ENCODE peak calls at places on chromosomes 7 and 10, in five cellular contexts. X is OCI-LY7, Q is HCT116, C is GM23338, S is hepatocyte. G is an unnamed sample.

GRCh38 chr10:32788359-32788758 is 169.7 kb downstream of the ITGB1 start:
- DNase-seq in X (no peak), Q (no peak), C (no peak), S (peak), G (no peak)

GRCh38 chr10:75042292-75042974 is 69.0 kb upstream of the SAMD8 start:
- DNase-seq in X (no peak), Q (no peak), C (no peak), S (no peak), G (peak)

GRCh38 chr10:94383515-94383914 is 18.8 kb upstream of the TBC1D12 start:
- DNase-seq in X (no peak), Q (no peak), C (no peak), S (peak), G (no peak)

GRCh38 chr10:129965418-129965793 is 1.3 kb upstream of the EBF3 start:
- DNase-seq in X (no peak), Q (no peak), C (no peak), S (no peak), G (no peak)

GRCh38 chr7:130917669-130918128 is 183.7 kb upstream of the KLF14 start:
- DNase-seq in X (no peak), Q (no peak), C (no peak), S (no peak), G (peak)

GRCh38 chr7:66970310-66970709 is 25.1 kb downstream of the SBDS start:
- DNase-seq in X (no peak), Q (no peak), C (peak), S (no peak), G (no peak)

GRCh38 chr7:102066476-102066875 is 220.2 kb upstream of the SH2B2 start:
- DNase-seq in X (no peak), Q (no peak), C (no peak), S (no peak), G (no peak)

GRCh38 chr7:1457949-1458675 is 1.2 kb downstream of the MICALL2 start:
- DNase-seq in X (no peak), Q (no peak), C (no peak), S (no peak), G (peak)

GRCh38 chr7:80500325-80500724 is 11.5 kb downstream of the GNAT3 start:
- DNase-seq in X (no peak), Q (no peak), C (no peak), S (no peak), G (no peak)

GRCh38 chr7:159012353-159013069 is 132.2 kb downstream of the VIPR2 start:
- DNase-seq in X (no peak), Q (no peak), C (no peak), S (peak), G (peak)

GRCh38 chr7:23471090-23471859 is 984 bp upstream of the IGF2BP3 start:
- DNase-seq in X (peak), Q (peak), C (peak), S (peak), G (peak)

GRCh38 chr7:77867208-77867915 is 68.8 kb downstream of the PHTF2 start:
- DNase-seq in X (no peak), Q (no peak), C (no peak), S (peak), G (no peak)

GRCh38 chr10:624605-625334 is 64.7 kb downstream of the DIP2C start:
- DNase-seq in X (no peak), Q (no peak), C (peak), S (peak), G (peak)

GRCh38 chr10:85491652-85492051 is 874.9 kb downstream of the GRID1 start:
- DNase-seq in X (no peak), Q (no peak), C (no peak), S (no peak), G (no peak)

GRCh38 chr7:70620333-70621055 is 511.4 kb upstream of the GALNT17 start:
- DNase-seq in X (no peak), Q (no peak), C (no peak), S (no peak), G (no peak)

GRCh38 chr10:129761981-129762956 is 201.8 kb downstream of the EBF3 start:
- DNase-seq in X (no peak), Q (no peak), C (no peak), S (no peak), G (no peak)

DNA sequence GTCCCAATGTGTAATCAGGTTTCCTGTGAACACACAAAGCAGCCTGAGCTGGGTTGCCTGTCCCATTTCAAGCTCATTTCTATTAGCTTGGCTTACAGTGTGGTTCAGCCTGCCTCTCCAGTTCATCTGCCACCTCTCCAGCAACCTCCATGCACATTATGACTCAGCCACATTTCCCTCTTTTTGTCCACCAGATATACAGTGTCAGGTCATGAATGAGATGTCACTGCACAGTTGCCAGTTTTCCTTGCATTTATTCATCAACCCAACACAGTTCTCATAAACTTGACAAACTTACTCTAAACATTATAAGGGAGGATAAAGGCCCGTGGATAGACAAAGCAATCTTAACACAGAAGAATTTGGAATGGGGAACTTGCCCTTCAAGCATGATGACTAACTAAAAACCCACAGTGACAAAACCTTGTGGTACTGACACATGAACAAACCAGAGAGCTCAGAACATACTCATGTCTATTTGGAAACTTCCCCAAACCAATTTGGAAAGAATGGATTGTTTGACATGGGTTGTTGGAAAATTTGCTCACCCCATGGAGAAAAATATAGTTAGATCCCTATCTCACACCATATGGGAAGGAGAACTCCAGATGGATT is 2.5 kb upstream of the CFAP58 start:
- DNase-seq in X (no peak), Q (no peak), C (no peak), S (no peak), G (peak)
- H3K4me2 ChIP-seq in X (no peak), Q (peak), C (no peak), S (no peak), G (peak)

DNA sequence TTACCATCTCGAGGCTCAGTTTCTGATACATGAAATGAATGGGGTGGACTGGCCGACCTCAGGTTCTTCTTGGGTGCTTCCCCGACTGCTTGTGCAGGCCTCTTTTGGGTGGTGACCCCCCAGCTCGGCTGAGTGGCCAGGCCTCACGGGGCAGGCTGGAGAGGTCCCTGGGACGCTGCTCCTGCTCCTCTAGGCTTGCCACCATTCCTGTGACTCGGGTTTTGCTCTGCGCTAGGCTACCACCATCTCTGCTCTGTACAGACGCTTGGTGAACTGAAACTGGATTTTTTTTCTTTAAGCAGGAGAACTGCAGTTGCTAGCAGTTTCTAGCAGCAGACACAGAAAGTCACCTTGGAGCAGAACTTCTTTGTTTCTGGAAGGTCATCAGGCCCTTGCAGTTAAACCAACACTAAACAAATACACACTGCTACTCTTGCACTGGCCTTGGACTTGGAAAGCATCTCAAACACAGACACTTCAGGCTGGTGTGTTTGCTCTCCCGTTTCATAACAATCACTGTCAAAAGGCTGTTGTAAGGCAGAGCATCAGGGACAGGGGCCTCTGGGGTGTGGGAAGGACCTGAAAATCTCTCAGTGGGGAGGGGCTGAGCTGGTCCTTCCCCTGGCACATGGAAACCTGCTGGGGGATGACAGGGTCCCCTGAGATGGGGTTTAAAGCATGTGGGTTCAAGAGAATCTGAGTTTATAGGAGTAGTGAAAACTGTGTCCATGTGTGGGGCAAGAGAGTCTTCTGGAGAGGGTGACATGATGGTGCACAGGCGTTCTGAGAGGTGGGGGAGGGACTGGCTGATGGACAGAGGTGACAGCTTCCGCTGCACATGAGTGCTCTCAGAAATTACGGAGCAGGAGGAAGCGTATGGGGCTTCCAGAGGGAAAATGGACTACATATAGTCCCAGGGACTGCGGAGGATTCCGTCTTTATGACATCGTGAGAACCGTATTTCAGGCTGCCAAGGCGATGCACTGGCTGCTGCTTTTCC is 35.0 kb upstream of the GIMAP8 start:
- DNase-seq in X (no peak), Q (no peak), C (no peak), S (no peak), G (no peak)
- TF ChIP-seq EZH2phosphoT487 in X (no peak), Q (no peak), C (no peak), S (no peak), G (no peak)

GRCh38 chr10:63518690-63519288 is 2.4 kb upstream of the REEP3 start:
- DNase-seq in X (no peak), Q (no peak), C (no peak), S (no peak), G (no peak)
- H3K4me2 ChIP-seq in X (peak), Q (no peak), C (peak), S (no peak), G (no peak)

GRCh38 chr10:70779685-70780369 is 5.3 kb downstream of the TBATA start:
- DNase-seq in X (no peak), Q (no peak), C (no peak), S (no peak), G (peak)
- TF ChIP-seq EZH2phosphoT487 in X (no peak), Q (no peak), C (no peak), S (no peak), G (no peak)

DNA sequence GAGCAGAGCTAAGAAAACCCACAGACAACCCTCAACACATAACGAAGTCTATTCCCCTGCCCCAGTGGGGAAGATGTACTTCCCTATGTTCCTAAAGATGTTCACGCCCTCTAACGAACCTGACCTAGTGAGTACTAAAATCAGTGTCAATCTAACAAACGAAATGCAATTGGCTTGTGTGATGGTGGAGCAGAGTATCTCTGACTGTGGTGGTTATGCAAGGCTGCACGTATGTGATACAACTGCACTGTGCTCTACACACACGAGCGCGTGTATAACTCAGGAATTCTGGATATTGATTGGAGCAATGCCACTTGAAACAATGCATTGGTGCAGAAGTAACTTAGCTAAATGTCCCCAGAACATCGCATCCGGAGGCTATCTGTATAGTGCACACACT is 1.3 kb downstream of the ANKRD16 start:
- DNase-seq in X (peak), Q (no peak), C (no peak), S (no peak), G (peak)
- H3K4me2 ChIP-seq in X (peak), Q (peak), C (peak), S (peak), G (peak)

GRCh38 chr10:11610151-11610854 is 1.1 kb downstream of the USP6NL start:
- DNase-seq in X (peak), Q (no peak), C (no peak), S (no peak), G (peak)
- TF ChIP-seq EZH2phosphoT487 in X (no peak), Q (no peak), C (no peak), S (no peak), G (no peak)

G was measured in GM23248.